ENCODE peak calls at places on chromosomes 3 and 15, in seven cellular contexts. Q is GM23338, F is upper lobe of left lung, Y is GM12878, Z is sigmoid colon, S is H1, P is SK-N-SH. E is an unnamed sample.

GRCh38 chr15:66779331-66780009 is 77.4 kb downstream of the SMAD6 start:
- DNase-seq in Y (no peak), Q (no peak), S (no peak), Z (peak; percentile 44), P (no peak), F (no peak), E (peak; percentile 36)

GRCh38 chr3:188584162-188584529 is 430.2 kb downstream of the LPP start:
- DNase-seq in S (no peak), P (no peak), Q (peak; percentile 4), Y (no peak), Z (peak; percentile 67), F (no peak), E (no peak)

GRCh38 chr3:39260957-39261356 is 18.9 kb downstream of the CX3CR1 start:
- DNase-seq in P (peak; percentile 29), Q (peak; percentile 61), Y (peak; percentile 27), F (peak; percentile 89), S (no peak), Z (peak; percentile 89), E (peak; percentile 92)

GRCh38 chr3:152185941-152186630 is 82.6 kb upstream of the MBNL1 start:
- DNase-seq in Z (no peak), F (no peak), P (no peak), S (no peak), Y (no peak), Q (no peak), E (no peak)

GRCh38 chr15:32842081-32842480 is 124.3 kb downstream of the GREM1 start:
- DNase-seq in Z (no peak), Y (no peak), F (no peak), Q (no peak), P (no peak), S (no peak), E (no peak)

GRCh38 chr15:68674975-68675374 is 96.2 kb downstream of the CORO2B start:
- DNase-seq in Z (peak; percentile 17), S (no peak), P (no peak), Y (peak; percentile 4), Q (no peak), F (no peak), E (no peak)

GRCh38 chr15:57591822-57592367 is at the start of gene MYZAP:
- DNase-seq in F (peak; percentile 67), Q (peak; percentile 59), Z (no peak), S (no peak), Y (no peak), P (peak; percentile 89), E (peak; percentile 86)

GRCh38 chr3:50388021-50388719 is 28.8 kb upstream of the TMEM115 start:
- DNase-seq in P (peak; percentile 89), Y (no peak), S (no peak), Q (peak; percentile 64), F (no peak), Z (no peak), E (no peak)

GRCh38 chr3:44529927-44530326 is 25.1 kb upstream of the ZKSCAN7 start:
- DNase-seq in Z (no peak), Y (no peak), Q (peak; percentile 44), P (no peak), S (no peak), F (no peak), E (no peak)

GRCh38 chr3:57227930-57228733 is 603 bp downstream of the APPL1 start:
- DNase-seq in Z (peak; percentile 72), F (peak; percentile 68), P (peak; percentile 59), Y (no peak), S (no peak), Q (peak; percentile 61), E (peak; percentile 91)

GRCh38 chr3:16516695-16517481 is 3.4 kb upstream of the RFTN1 start:
- DNase-seq in P (peak; percentile 58), Q (peak; percentile 70), Z (no peak), F (peak; percentile 40), Y (no peak), S (no peak), E (peak; percentile 84)

GRCh38 chr15:77474987-77475385 is 54.3 kb downstream of the HMG20A start:
- DNase-seq in Q (no peak), Y (no peak), P (no peak), Z (no peak), S (no peak), F (no peak), E (no peak)

GRCh38 chr15:35394416-35394815 is 151.5 kb downstream of the DPH6 start:
- DNase-seq in S (no peak), F (no peak), Q (no peak), Z (no peak), Y (no peak), P (no peak), E (no peak)

GRCh38 chr3:100609305-100609704 is at the start of gene ADGRG7:
- DNase-seq in Y (no peak), F (no peak), P (no peak), Z (no peak), Q (no peak), S (no peak), E (no peak)

GRCh38 chr3:197501879-197502620 is 53.7 kb downstream of the BDH1 start:
- DNase-seq in S (peak; percentile 49), Z (no peak), P (peak; percentile 68), Q (peak; percentile 90), Y (peak; percentile 57), F (peak; percentile 86), E (no peak)

GRCh38 chr3:156472150-156472549 is 82.8 kb downstream of the SSR3 start:
- DNase-seq in Y (no peak), P (no peak), Z (no peak), F (no peak), Q (no peak), S (no peak), E (no peak)

GRCh38 chr3:133408366-133408765 is 8.5 kb downstream of the BFSP2 start:
- DNase-seq in Y (no peak), Q (no peak), F (no peak), Z (no peak), P (no peak), S (no peak), E (no peak)

GRCh38 chr3:190504354-190505125 is 9.3 kb upstream of the IL1RAP start:
- DNase-seq in Q (peak; percentile 39), P (no peak), F (no peak), S (no peak), Z (no peak), Y (no peak), E (no peak)
- TF ChIP-seq POLR2AphosphoS5 in Q (no peak), P (no peak), F (no peak), S (no peak), Z (no peak), Y (no peak), E (no peak)

DNA sequence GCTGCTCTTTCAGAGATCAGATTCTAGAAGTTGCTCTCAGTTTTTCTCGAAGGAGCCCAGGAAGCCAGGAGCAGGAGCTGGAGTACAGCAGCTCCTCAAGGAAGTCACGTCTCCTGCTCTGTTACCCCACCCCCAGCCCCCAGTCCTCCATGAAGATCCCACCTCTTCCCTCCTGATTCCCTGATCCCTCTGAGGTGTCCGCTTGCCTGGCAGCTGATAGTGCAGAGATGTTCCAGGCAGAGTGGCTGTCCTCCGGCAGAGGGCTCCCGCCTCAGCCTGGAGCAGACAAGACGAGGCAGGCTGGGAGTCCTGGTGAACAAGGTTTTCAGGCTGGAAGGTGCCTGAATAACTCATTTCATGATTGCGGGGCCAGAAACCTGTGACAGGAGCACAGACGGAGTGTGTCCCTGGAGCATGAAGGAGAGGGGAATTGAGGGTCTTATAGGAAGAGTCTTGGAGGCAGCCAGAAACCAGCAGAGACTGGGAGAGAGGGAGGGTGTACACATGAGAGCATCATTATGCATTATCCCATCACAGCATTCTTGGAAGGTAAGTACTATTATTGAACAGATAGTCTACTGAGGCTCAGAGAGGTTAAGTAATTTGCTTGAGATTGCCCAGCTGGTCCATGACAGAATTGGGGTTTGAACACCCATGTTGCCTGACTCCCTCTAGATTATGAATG is 1.2 kb downstream of the HRH1 start:
- DNase-seq in F (peak; percentile 64), Z (peak; percentile 92), P (peak; percentile 86), Y (no peak), Q (peak; percentile 73), S (no peak), E (no peak)
- H3K4me3 ChIP-seq in F (no peak overlapping the region), Z (peak overlapping the region; percentile 55), P (peak overlapping the region; percentile 86), Y (no peak overlapping the region), Q (peak overlapping the region; percentile 71), S (peak overlapping the region; percentile 68), E (peak overlapping the region; percentile 38)

GRCh38 chr3:10007126-10007782 is 19.0 kb upstream of the FANCD2 start:
- DNase-seq in Y (no peak), Z (peak; percentile 52), Q (no peak), S (no peak), F (no peak), P (no peak), E (no peak)

GRCh38 chr3:10006762-10007090 is 19.5 kb upstream of the FANCD2 start:
- DNase-seq in F (no peak), S (no peak), Y (no peak), Q (no peak), P (no peak), Z (peak; percentile 37), E (no peak)

GRCh38 chr3:10010546-10011465 is 15.4 kb upstream of the FANCD2 start:
- DNase-seq in Y (peak; percentile 37), Q (peak; percentile 97), Z (peak; percentile 98), S (peak; percentile 65), F (peak; percentile 99), P (peak; percentile 96), E (peak; percentile 99)

GRCh38 chr3:10006048-10006761 is 19.6 kb upstream of the EMC3 start:
- DNase-seq in P (no peak), F (no peak), Y (no peak), Z (peak; percentile 57), S (no peak), Q (no peak), E (no peak)

DNA sequence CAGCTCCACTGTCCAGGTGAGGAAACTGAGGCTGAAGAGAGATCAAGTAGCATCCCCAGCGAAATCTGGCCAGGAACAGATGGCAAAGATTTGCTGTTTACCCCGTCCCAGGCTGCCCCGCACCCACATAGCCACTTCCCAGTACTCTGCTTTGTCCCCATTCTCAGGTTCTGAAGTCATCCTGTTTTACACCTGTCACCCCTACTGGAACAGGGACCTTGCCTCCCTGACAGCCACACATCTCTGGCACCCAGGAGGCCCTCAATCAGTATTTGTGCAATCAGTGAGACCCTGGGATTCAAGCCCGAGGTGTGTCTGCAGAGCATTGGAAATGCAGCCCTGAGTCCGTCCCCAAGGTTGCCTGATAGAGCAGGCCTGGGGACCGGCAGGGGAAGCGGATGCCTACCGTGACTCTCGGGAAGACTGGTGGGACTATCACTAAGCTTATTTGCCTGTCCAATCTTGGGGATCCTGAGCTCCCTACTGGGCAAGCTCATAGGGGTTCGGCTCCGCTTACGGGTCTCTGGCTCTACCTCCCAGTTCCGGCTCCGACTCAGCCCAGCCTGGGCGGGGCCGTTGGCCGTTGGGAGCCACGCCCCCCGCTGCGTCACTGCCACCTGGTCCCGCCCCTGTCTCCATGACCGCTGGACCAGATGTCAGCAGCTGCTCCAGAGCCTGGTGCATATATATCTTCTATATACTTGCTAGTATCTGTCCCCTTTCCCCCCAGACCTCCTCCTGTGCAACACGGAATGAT is 17.5 kb upstream of the FANCD2 start:
- DNase-seq in P (peak; percentile 91), Y (no peak), S (no peak), Q (peak; percentile 90), F (peak; percentile 96), Z (peak; percentile 96), E (peak; percentile 98)
- TF ChIP-seq POLR2AphosphoS5 in P (peak; percentile 36), Y (no peak), S (no peak), Q (peak; percentile 30), F (peak; percentile 62), Z (peak; percentile 49), E (peak; percentile 84)

GRCh38 chr3:169558371-169558770 is 105.1 kb downstream of the MECOM start:
- DNase-seq in Q (no peak), Z (no peak), F (no peak), S (no peak), Y (no peak), P (no peak), E (no peak)
- H3K4me3 ChIP-seq in Q (no peak overlapping the region), Z (no peak overlapping the region), F (no peak overlapping the region), S (no peak overlapping the region), Y (no peak overlapping the region), P (no peak overlapping the region), E (no peak overlapping the region)

E was measured in spleen.